ENCODE peak calls at places on chromosomes 3 and 15, in nine cellular contexts. One of them, this sample, is unnamed.

GRCh38 chr3:111538687-111539086 is 3.3 kb upstream of the CD96 start:
- DNase-seq in WERI-Rb-1: no peak
- DNase-seq in heart left ventricle: no peak
- DNase-seq in nephron progenitor cell: no peak
- DNase-seq in tibial artery: no peak
- DNase-seq in ascending aorta: no peak
- DNase-seq in AG09319: no peak
- DNase-seq in foreskin fibroblast: peak
- DNase-seq in esophagus muscularis mucosa: no peak
- DNase-seq in this sample: no peak

GRCh38 chr3:196063456-196063855 is 18.4 kb downstream of the TFRC start:
- DNase-seq in tibial artery: no peak
- DNase-seq in esophagus muscularis mucosa: no peak
- DNase-seq in ascending aorta: no peak
- DNase-seq in WERI-Rb-1: no peak
- DNase-seq in foreskin fibroblast: no peak
- DNase-seq in AG09319: no peak
- DNase-seq in nephron progenitor cell: no peak
- DNase-seq in heart left ventricle: no peak
- DNase-seq in this sample: no peak

GRCh38 chr3:30984855-30985793 is 90.7 kb upstream of the GADL1 start:
- DNase-seq in WERI-Rb-1: no peak
- DNase-seq in heart left ventricle: no peak
- DNase-seq in foreskin fibroblast: no peak
- DNase-seq in ascending aorta: no peak
- DNase-seq in tibial artery: no peak
- DNase-seq in AG09319: no peak
- DNase-seq in esophagus muscularis mucosa: no peak
- DNase-seq in nephron progenitor cell: no peak
- DNase-seq in this sample: no peak

GRCh38 chr3:158091526-158091925 is 14.7 kb downstream of the SHOX2 start:
- DNase-seq in nephron progenitor cell: no peak
- DNase-seq in tibial artery: no peak
- DNase-seq in AG09319: no peak
- DNase-seq in foreskin fibroblast: peak
- DNase-seq in ascending aorta: no peak
- DNase-seq in esophagus muscularis mucosa: no peak
- DNase-seq in WERI-Rb-1: no peak
- DNase-seq in heart left ventricle: no peak
- DNase-seq in this sample: no peak

GRCh38 chr3:149577801-149578200 is 80.0 kb downstream of the WWTR1 start:
- DNase-seq in tibial artery: no peak
- DNase-seq in heart left ventricle: no peak
- DNase-seq in AG09319: no peak
- DNase-seq in esophagus muscularis mucosa: no peak
- DNase-seq in nephron progenitor cell: no peak
- DNase-seq in WERI-Rb-1: no peak
- DNase-seq in foreskin fibroblast: no peak
- DNase-seq in ascending aorta: no peak
- DNase-seq in this sample: no peak

GRCh38 chr15:78204351-78205309 is 29.7 kb downstream of the ACSBG1 start:
- DNase-seq in AG09319: no peak
- DNase-seq in WERI-Rb-1: no peak
- DNase-seq in esophagus muscularis mucosa: no peak
- DNase-seq in nephron progenitor cell: no peak
- DNase-seq in foreskin fibroblast: peak
- DNase-seq in ascending aorta: no peak
- DNase-seq in heart left ventricle: no peak
- DNase-seq in tibial artery: no peak
- DNase-seq in this sample: peak

GRCh38 chr3:99846472-99846871 is 28.8 kb downstream of the CMSS1 start:
- DNase-seq in AG09319: no peak
- DNase-seq in WERI-Rb-1: no peak
- DNase-seq in esophagus muscularis mucosa: no peak
- DNase-seq in tibial artery: no peak
- DNase-seq in foreskin fibroblast: peak
- DNase-seq in heart left ventricle: no peak
- DNase-seq in ascending aorta: no peak
- DNase-seq in nephron progenitor cell: no peak
- DNase-seq in this sample: no peak

GRCh38 chr3:65483475-65483874 is 555.2 kb downstream of the MAGI1 start:
- DNase-seq in WERI-Rb-1: no peak
- DNase-seq in foreskin fibroblast: peak
- DNase-seq in esophagus muscularis mucosa: no peak
- DNase-seq in tibial artery: peak
- DNase-seq in AG09319: no peak
- DNase-seq in heart left ventricle: peak
- DNase-seq in nephron progenitor cell: no peak
- DNase-seq in ascending aorta: no peak
- DNase-seq in this sample: peak

GRCh38 chr3:52404391-52404790 is 40.5 kb downstream of the SEMA3G start:
- DNase-seq in heart left ventricle: no peak
- DNase-seq in foreskin fibroblast: no peak
- DNase-seq in WERI-Rb-1: no peak
- DNase-seq in ascending aorta: no peak
- DNase-seq in esophagus muscularis mucosa: no peak
- DNase-seq in nephron progenitor cell: no peak
- DNase-seq in AG09319: no peak
- DNase-seq in tibial artery: no peak
- DNase-seq in this sample: peak

GRCh38 chr3:68740087-68740486 is 192.3 kb downstream of the TAFA4 start:
- DNase-seq in ascending aorta: no peak
- DNase-seq in heart left ventricle: no peak
- DNase-seq in nephron progenitor cell: no peak
- DNase-seq in tibial artery: no peak
- DNase-seq in AG09319: no peak
- DNase-seq in WERI-Rb-1: no peak
- DNase-seq in foreskin fibroblast: no peak
- DNase-seq in esophagus muscularis mucosa: no peak
- DNase-seq in this sample: no peak

GRCh38 chr15:60626669-60627068 is 147.7 kb upstream of the ICE2 start:
- DNase-seq in tibial artery: no peak
- DNase-seq in nephron progenitor cell: no peak
- DNase-seq in heart left ventricle: no peak
- DNase-seq in WERI-Rb-1: no peak
- DNase-seq in ascending aorta: no peak
- DNase-seq in AG09319: no peak
- DNase-seq in esophagus muscularis mucosa: peak
- DNase-seq in foreskin fibroblast: no peak
- DNase-seq in this sample: no peak

GRCh38 chr3:115022214-115022613 is 124.9 kb downstream of the ZBTB20 start:
- DNase-seq in ascending aorta: no peak
- DNase-seq in foreskin fibroblast: no peak
- DNase-seq in AG09319: no peak
- DNase-seq in heart left ventricle: no peak
- DNase-seq in tibial artery: no peak
- DNase-seq in nephron progenitor cell: no peak
- DNase-seq in esophagus muscularis mucosa: no peak
- DNase-seq in WERI-Rb-1: no peak
- DNase-seq in this sample: no peak

GRCh38 chr3:134917631-134918030 is 122.6 kb downstream of the EPHB1 start:
- DNase-seq in tibial artery: no peak
- DNase-seq in nephron progenitor cell: no peak
- DNase-seq in ascending aorta: no peak
- DNase-seq in esophagus muscularis mucosa: no peak
- DNase-seq in WERI-Rb-1: no peak
- DNase-seq in foreskin fibroblast: peak
- DNase-seq in heart left ventricle: no peak
- DNase-seq in AG09319: no peak
- DNase-seq in this sample: no peak

GRCh38 chr15:62323353-62323752 is 158.3 kb upstream of the C2CD4B start:
- DNase-seq in foreskin fibroblast: no peak
- DNase-seq in ascending aorta: no peak
- DNase-seq in esophagus muscularis mucosa: peak
- DNase-seq in tibial artery: no peak
- DNase-seq in WERI-Rb-1: no peak
- DNase-seq in AG09319: no peak
- DNase-seq in heart left ventricle: no peak
- DNase-seq in nephron progenitor cell: peak
- DNase-seq in this sample: no peak

GRCh38 chr3:15942462-15942861 is 144.7 kb upstream of the ANKRD28 start:
- DNase-seq in heart left ventricle: no peak
- DNase-seq in ascending aorta: no peak
- DNase-seq in WERI-Rb-1: no peak
- DNase-seq in AG09319: no peak
- DNase-seq in foreskin fibroblast: peak
- DNase-seq in tibial artery: no peak
- DNase-seq in nephron progenitor cell: no peak
- DNase-seq in esophagus muscularis mucosa: no peak
- DNase-seq in this sample: no peak

DNA sequence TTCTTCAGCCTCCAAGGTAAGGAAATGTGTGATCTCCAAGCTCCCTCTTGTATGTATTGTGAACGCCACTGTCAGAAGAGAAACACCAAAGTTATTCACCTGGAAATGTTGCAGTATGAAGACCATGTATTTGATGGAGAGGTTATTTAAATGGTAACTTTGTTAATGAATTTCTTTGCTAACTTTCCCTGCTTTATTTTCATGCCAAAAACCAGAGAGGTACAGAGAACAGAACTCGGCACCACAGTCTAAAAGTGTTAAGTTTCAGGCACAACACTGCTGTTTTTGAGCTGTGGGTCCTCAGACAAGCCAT is 73.1 kb upstream of the TNFSF10 start:
- DNase-seq in heart left ventricle: no peak
- DNase-seq in tibial artery: no peak
- DNase-seq in foreskin fibroblast: no peak
- DNase-seq in nephron progenitor cell: no peak
- DNase-seq in esophagus muscularis mucosa: no peak
- DNase-seq in AG09319: no peak
- DNase-seq in ascending aorta: no peak
- DNase-seq in WERI-Rb-1: no peak
- DNase-seq in this sample: no peak
- TF ChIP-seq CTCF in heart left ventricle: no peak
- TF ChIP-seq CTCF in tibial artery: no peak
- TF ChIP-seq CTCF in foreskin fibroblast: no peak
- TF ChIP-seq CTCF in nephron progenitor cell: no peak
- TF ChIP-seq CTCF in esophagus muscularis mucosa: no peak
- TF ChIP-seq CTCF in AG09319: no peak
- TF ChIP-seq CTCF in ascending aorta: no peak
- TF ChIP-seq CTCF in WERI-Rb-1: no peak
- TF ChIP-seq CTCF in this sample: no peak

GRCh38 chr15:82850242-82850591 is 40.8 kb downstream of the WHAMM start:
- DNase-seq in AG09319: no peak
- DNase-seq in foreskin fibroblast: peak
- DNase-seq in nephron progenitor cell: peak
- DNase-seq in WERI-Rb-1: peak
- DNase-seq in ascending aorta: no peak
- DNase-seq in tibial artery: no peak
- DNase-seq in heart left ventricle: no peak
- DNase-seq in esophagus muscularis mucosa: peak
- DNase-seq in this sample: no peak

GRCh38 chr15:82851331-82851850 is 42.0 kb downstream of the WHAMM start:
- DNase-seq in heart left ventricle: no peak
- DNase-seq in ascending aorta: no peak
- DNase-seq in WERI-Rb-1: no peak
- DNase-seq in foreskin fibroblast: no peak
- DNase-seq in AG09319: no peak
- DNase-seq in tibial artery: no peak
- DNase-seq in nephron progenitor cell: no peak
- DNase-seq in esophagus muscularis mucosa: peak
- DNase-seq in this sample: no peak

GRCh38 chr15:82848201-82848993 is 39.0 kb downstream of the WHAMM start:
- DNase-seq in ascending aorta: no peak
- DNase-seq in WERI-Rb-1: no peak
- DNase-seq in heart left ventricle: no peak
- DNase-seq in AG09319: no peak
- DNase-seq in tibial artery: no peak
- DNase-seq in foreskin fibroblast: no peak
- DNase-seq in esophagus muscularis mucosa: peak
- DNase-seq in nephron progenitor cell: no peak
- DNase-seq in this sample: no peak

GRCh38 chr15:82850731-82851130 is 41.3 kb downstream of the WHAMM start:
- DNase-seq in AG09319: no peak
- DNase-seq in heart left ventricle: no peak
- DNase-seq in ascending aorta: no peak
- DNase-seq in foreskin fibroblast: peak
- DNase-seq in nephron progenitor cell: no peak
- DNase-seq in WERI-Rb-1: no peak
- DNase-seq in tibial artery: no peak
- DNase-seq in esophagus muscularis mucosa: peak
- DNase-seq in this sample: no peak

DNA sequence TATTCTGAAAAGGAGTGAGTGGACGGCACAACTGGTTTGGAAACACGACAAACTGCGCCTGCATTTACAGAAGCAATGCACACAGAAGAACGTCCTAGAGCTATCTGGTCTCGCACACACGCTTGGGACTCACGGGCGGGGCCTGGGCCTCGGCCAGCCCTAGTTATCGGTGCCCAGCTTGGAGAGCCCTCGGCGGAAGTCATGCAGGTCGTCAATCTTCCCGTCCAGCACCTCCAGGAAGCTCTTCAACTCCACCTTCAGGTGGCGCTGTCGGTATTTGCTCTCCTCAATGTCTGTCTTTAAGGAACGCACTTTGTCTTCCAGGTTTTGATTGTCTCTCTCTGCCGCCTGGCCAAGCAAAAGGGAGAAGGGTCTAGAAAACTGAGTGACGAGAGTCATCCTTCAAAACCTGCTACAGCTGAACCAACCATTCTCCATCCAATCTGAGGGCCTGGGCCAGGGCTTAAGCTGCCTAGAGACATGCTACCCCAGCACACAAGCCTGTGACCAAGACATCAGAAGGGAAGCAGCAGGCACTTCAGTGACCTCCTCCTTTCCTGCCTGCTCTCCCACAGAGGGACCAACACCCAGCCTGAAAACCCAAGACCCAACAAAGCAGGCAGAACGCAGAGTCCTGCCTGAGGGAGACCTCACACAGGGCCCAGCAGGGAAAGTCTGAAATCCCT is 40.3 kb downstream of the WHAMM start:
- DNase-seq in heart left ventricle: peak
- DNase-seq in AG09319: peak
- DNase-seq in nephron progenitor cell: peak
- DNase-seq in tibial artery: no peak
- DNase-seq in ascending aorta: no peak
- DNase-seq in foreskin fibroblast: peak
- DNase-seq in esophagus muscularis mucosa: peak
- DNase-seq in WERI-Rb-1: peak
- DNase-seq in this sample: peak
- TF ChIP-seq CTCF in heart left ventricle: peak
- TF ChIP-seq CTCF in AG09319: peak
- TF ChIP-seq CTCF in nephron progenitor cell: peak
- TF ChIP-seq CTCF in tibial artery: peak
- TF ChIP-seq CTCF in ascending aorta: peak
- TF ChIP-seq CTCF in foreskin fibroblast: peak
- TF ChIP-seq CTCF in esophagus muscularis mucosa: peak
- TF ChIP-seq CTCF in WERI-Rb-1: peak
- TF ChIP-seq CTCF in this sample: peak

GRCh38 chr3:150703756-150704344 is at the start of gene ERICH6:
- DNase-seq in tibial artery: peak
- DNase-seq in AG09319: peak
- DNase-seq in esophagus muscularis mucosa: peak
- DNase-seq in WERI-Rb-1: peak
- DNase-seq in foreskin fibroblast: peak
- DNase-seq in heart left ventricle: peak
- DNase-seq in nephron progenitor cell: peak
- DNase-seq in ascending aorta: peak
- DNase-seq in this sample: peak
- TF ChIP-seq CTCF in tibial artery: peak
- TF ChIP-seq CTCF in AG09319: no peak
- TF ChIP-seq CTCF in esophagus muscularis mucosa: peak
- TF ChIP-seq CTCF in WERI-Rb-1: no peak
- TF ChIP-seq CTCF in foreskin fibroblast: no peak
- TF ChIP-seq CTCF in heart left ventricle: no peak
- TF ChIP-seq CTCF in nephron progenitor cell: no peak
- TF ChIP-seq CTCF in ascending aorta: peak
- TF ChIP-seq CTCF in this sample: no peak

GRCh38 chr15:90064931-90065681 is 37.2 kb downstream of the IDH2 start:
- DNase-seq in foreskin fibroblast: no peak
- DNase-seq in ascending aorta: no peak
- DNase-seq in heart left ventricle: peak
- DNase-seq in nephron progenitor cell: peak
- DNase-seq in WERI-Rb-1: peak
- DNase-seq in AG09319: no peak
- DNase-seq in tibial artery: peak
- DNase-seq in esophagus muscularis mucosa: no peak
- DNase-seq in this sample: peak
- TF ChIP-seq CTCF in foreskin fibroblast: no peak
- TF ChIP-seq CTCF in ascending aorta: no peak
- TF ChIP-seq CTCF in heart left ventricle: no peak
- TF ChIP-seq CTCF in nephron progenitor cell: no peak
- TF ChIP-seq CTCF in WERI-Rb-1: no peak
- TF ChIP-seq CTCF in AG09319: no peak
- TF ChIP-seq CTCF in tibial artery: no peak
- TF ChIP-seq CTCF in esophagus muscularis mucosa: peak
- TF ChIP-seq CTCF in this sample: no peak

This sample was measured in kidney.